ENCODE peak calls at places on chromosomes 11 and 22, in four cellular contexts. Y is activated T-helper 1 cell treated with anti-CD3 and anti-CD28 coated beads, Interleukin-12 subunit alpha, Interleukin-12 subunit beta, Interleukin-2, Interleukin-4 antibody, amounts not matched to agents 30 ng/mL and 10 ng/mL and 1 ng/mL, durations not matched to agents 14 hours and 24 hours and 36 hours; C is MM.1S; W is stimulated activated CD8-positive, alpha-beta memory T cell treated with anti-CD3 and anti-CD28 coated beads, Interleukin-4, amount 100 ng/mL, for 1 hour. M is an unnamed sample.

GRCh38 chr11:126637800-126638175 is 282.3 kb downstream of the ST3GAL4 start:
- DNase-seq in Y (no peak), C (no peak), W (no peak), M (no peak)

GRCh38 chr11:76185931-76186401 is 20.3 kb downstream of the WNT11 start:
- DNase-seq in Y (no peak), C (no peak), W (no peak), M (no peak)

GRCh38 chr22:21038405-21038804 is 6.0 kb upstream of the SLC7A4 start:
- DNase-seq in Y (no peak), C (no peak), W (no peak), M (no peak)

GRCh38 chr11:121575250-121575962 is 122.6 kb upstream of the SORL1-AS1 start:
- DNase-seq in Y (no peak), C (no peak), W (no peak), M (peak)

GRCh38 chr11:126060651-126061220 is 1.9 kb downstream of the CDON start:
- DNase-seq in Y (no peak), C (no peak), W (no peak), M (no peak)

GRCh38 chr11:64661622-64662021 is 61.4 kb downstream of the NRXN2 start:
- DNase-seq in Y (no peak), C (no peak), W (no peak), M (no peak)

GRCh38 chr22:39356464-39356863 is 6.7 kb downstream of the SYNGR1 start:
- DNase-seq in Y (no peak), C (no peak), W (no peak), M (no peak)

GRCh38 chr11:33377100-33377851 is 120.1 kb downstream of the HIPK3 start:
- DNase-seq in Y (no peak), C (no peak), W (no peak), M (no peak)

GRCh38 chr11:62445314-62445740 is 26.5 kb downstream of the SCGB1A1 start:
- DNase-seq in Y (no peak), C (no peak), W (no peak), M (no peak)

GRCh38 chr11:17479284-17480214 is 2.9 kb upstream of the ABCC8 start:
- DNase-seq in Y (no peak), C (no peak), W (no peak), M (peak)

GRCh38 chr22:43827926-43828710 is 16.0 kb upstream of the EFCAB6 start:
- DNase-seq in Y (no peak), C (no peak), W (no peak), M (no peak)

GRCh38 chr22:47846206-47846605 is 1083.8 kb downstream of the TBC1D22A start:
- DNase-seq in Y (no peak), C (no peak), W (no peak), M (no peak)

GRCh38 chr11:60633645-60634044 is 65.8 kb upstream of the MS4A8 start:
- DNase-seq in Y (no peak), C (peak), W (no peak), M (no peak)

GRCh38 chr11:71164186-71164585 is 88.2 kb downstream of the SHANK2 start:
- DNase-seq in Y (no peak), C (no peak), W (no peak), M (no peak)

GRCh38 chr11:128757235-128757711 is 63.4 kb downstream of the FLI1 start:
- DNase-seq in Y (peak), C (peak), W (no peak), M (peak)

GRCh38 chr11:35099278-35100018 is 39.5 kb upstream of the CD44 start:
- DNase-seq in Y (no peak), C (no peak), W (no peak), M (no peak)

GRCh38 chr11:391117-392017 is 2.6 kb upstream of the PKP3 start:
- DNase-seq in Y (no peak), C (no peak), W (no peak), M (no peak)

GRCh38 chr11:33529461-33529860 is 171.2 kb downstream of the C11orf91 start:
- DNase-seq in Y (no peak), C (no peak), W (no peak), M (no peak)

GRCh38 chr11:38274031-38274430 is 1676.0 kb upstream of the RAG2 start:
- DNase-seq in Y (no peak), C (no peak), W (no peak), M (no peak)

GRCh38 chr11:23455291-23455864 is 595.1 kb upstream of the CCDC179 start:
- DNase-seq in Y (no peak), C (no peak), W (no peak), M (no peak)